ENCODE peak calls at places on chromosomes 12 and 14, in four cellular contexts. Z, V, I and T are unnamed samples.

GRCh38 chr12:57657744-57658143 is 24.7 kb upstream of the B4GALNT1 start:
- DNase-seq in Z (no peak), I (no peak), V (peak; percentile 5), T (no peak)

GRCh38 chr12:41310367-41310766 is 122.2 kb downstream of the PDZRN4 start:
- DNase-seq in I (no peak), V (no peak), Z (no peak), T (no peak)

GRCh38 chr12:62523619-62524018 is 57.0 kb downstream of the MON2 start:
- DNase-seq in Z (no peak), I (no peak), V (no peak), T (no peak)

GRCh38 chr12:109951751-109952150 is 44.4 kb downstream of the GIT2 start:
- DNase-seq in V (peak; percentile 98), Z (no peak), I (no peak), T (no peak)

GRCh38 chr14:103870891-103871595 is 23.7 kb upstream of the PPP1R13B start:
- DNase-seq in Z (no peak), V (no peak), I (no peak), T (no peak)

GRCh38 chr12:109949089-109949488 is 47.1 kb downstream of the GIT2 start:
- DNase-seq in I (no peak), V (peak; percentile 79), Z (no peak), T (no peak)

GRCh38 chr14:21227150-21227549 is 42.1 kb downstream of the HNRNPC start:
- DNase-seq in V (no peak), Z (no peak), I (no peak), T (no peak)

GRCh38 chr12:44457465-44457864 is 418.6 kb downstream of the NELL2 start:
- DNase-seq in I (no peak), Z (no peak), V (no peak), T (no peak)

GRCh38 chr12:57149309-57149900 is 2.0 kb upstream of the LRP1-AS start:
- DNase-seq in I (peak; percentile 90), Z (peak; percentile 88), V (peak; percentile 61), T (peak; percentile 90)

GRCh38 chr14:81406863-81407262 is 6.7 kb upstream of the STON2 start:
- DNase-seq in V (peak; percentile 1), I (peak; percentile 58), Z (no peak), T (no peak)

GRCh38 chr14:69648480-69649414 is 37.4 kb downstream of the SUSD6 start:
- DNase-seq in V (peak; percentile 93), I (no peak), Z (no peak), T (no peak)

GRCh38 chr14:61965030-61965745 is 203.0 kb downstream of the SNAPC1 start:
- DNase-seq in Z (no peak), I (no peak), V (peak; percentile 97), T (no peak)

GRCh38 chr14:68109132-68109531 is 289.6 kb downstream of the RAD51B start:
- DNase-seq in V (peak; percentile 49), I (no peak), Z (no peak), T (no peak)

GRCh38 chr14:68113328-68113930 is 293.9 kb downstream of the RAD51B start:
- DNase-seq in Z (no peak), V (no peak), I (no peak), T (no peak)

GRCh38 chr14:68110989-68111704 is 291.6 kb downstream of the RAD51B start:
- DNase-seq in I (no peak), Z (no peak), V (no peak), T (no peak)

GRCh38 chr14:68111733-68112270 is 292.2 kb downstream of the RAD51B start:
- DNase-seq in V (no peak), Z (no peak), I (no peak), T (no peak)

DNA sequence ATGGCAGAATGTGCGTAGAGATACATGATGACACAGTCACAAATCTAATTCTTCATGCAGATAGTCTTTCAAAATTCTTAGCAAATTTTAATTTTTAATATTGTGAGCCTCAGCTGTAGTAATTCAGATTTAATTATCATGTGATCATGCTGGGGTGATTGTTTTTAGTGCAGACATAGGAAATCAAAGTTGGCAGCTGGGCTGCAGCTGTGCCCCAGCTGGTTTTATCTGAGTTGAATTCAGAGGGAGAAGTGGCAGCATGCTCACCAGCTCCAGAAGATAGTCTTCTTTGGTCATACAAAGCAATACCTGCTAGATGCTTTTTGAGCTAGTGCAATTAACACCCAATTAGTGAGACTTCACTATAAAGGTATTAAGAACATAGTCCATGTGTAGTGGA is 292.9 kb downstream of the RAD51B start:
- DNase-seq in Z (no peak), I (no peak), V (no peak), T (no peak)
- H3K4me3 ChIP-seq in Z (no peak overlapping the region), I (no peak overlapping the region), V (no peak overlapping the region), T (no peak overlapping the region)

DNA sequence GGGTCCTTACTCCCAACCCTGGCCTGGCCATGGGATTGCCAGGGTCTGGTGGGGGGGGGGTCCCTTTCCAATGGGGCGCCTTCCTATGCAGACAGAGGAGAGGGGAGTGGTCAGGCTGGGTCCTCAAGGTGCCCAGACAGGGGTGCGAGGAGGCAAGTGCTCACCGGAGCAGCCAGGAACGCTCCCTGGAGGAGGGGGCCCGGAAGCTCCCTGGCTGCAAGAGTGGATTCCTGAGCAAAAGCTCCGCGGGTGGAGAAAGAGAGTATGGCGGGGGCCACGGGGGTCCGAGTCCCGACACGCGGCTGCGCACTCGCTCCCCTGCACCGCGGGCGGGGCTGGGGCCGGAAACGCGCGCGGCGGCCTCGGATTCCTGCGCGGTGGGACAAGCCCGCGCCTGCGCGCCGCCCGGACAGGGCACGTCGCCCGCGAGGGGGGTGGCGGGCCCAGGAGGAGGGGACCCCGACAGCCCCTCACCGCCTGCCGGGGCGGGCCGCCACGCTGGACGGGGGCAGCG is 27.7 kb upstream of the GPR132 start:
- DNase-seq in Z (no peak), I (no peak), V (peak; percentile 58), T (peak; percentile 81)
- H3K4me3 ChIP-seq in Z (peak overlapping the region; percentile 69), I (peak overlapping the region; percentile 82), V (peak overlapping the region; percentile 90), T (peak overlapping the region; percentile 66)

GRCh38 chr12:87074801-87075200 is 818.6 kb upstream of the MGAT4C start:
- DNase-seq in I (no peak), Z (no peak), V (peak; percentile 5), T (no peak)
- H3K4me3 ChIP-seq in I (no peak overlapping the region), Z (no peak overlapping the region), V (no peak overlapping the region), T (no peak overlapping the region)

GRCh38 chr12:93317227-93317626 is 60.5 kb upstream of the NUDT4 start:
- DNase-seq in V (no peak), Z (no peak), I (no peak), T (no peak)

GRCh38 chr12:93316623-93316971 is 61.1 kb upstream of the NUDT4 start:
- DNase-seq in I (no peak), V (no peak), Z (no peak), T (no peak)

GRCh38 chr12:93314177-93314497 is 63.6 kb upstream of the NUDT4 start:
- DNase-seq in V (no peak), I (no peak), Z (no peak), T (no peak)

GRCh38 chr12:93315907-93316622 is 61.7 kb upstream of the NUDT4 start:
- DNase-seq in Z (no peak), V (peak; percentile 31), I (no peak), T (no peak)

GRCh38 chr12:93315385-93315906 is 62.3 kb upstream of the NUDT4 start:
- DNase-seq in I (no peak), V (no peak), Z (no peak), T (no peak)
- H3K4me3 ChIP-seq in I (no peak overlapping the region), V (no peak overlapping the region), Z (no peak overlapping the region), T (no peak overlapping the region)

DNA sequence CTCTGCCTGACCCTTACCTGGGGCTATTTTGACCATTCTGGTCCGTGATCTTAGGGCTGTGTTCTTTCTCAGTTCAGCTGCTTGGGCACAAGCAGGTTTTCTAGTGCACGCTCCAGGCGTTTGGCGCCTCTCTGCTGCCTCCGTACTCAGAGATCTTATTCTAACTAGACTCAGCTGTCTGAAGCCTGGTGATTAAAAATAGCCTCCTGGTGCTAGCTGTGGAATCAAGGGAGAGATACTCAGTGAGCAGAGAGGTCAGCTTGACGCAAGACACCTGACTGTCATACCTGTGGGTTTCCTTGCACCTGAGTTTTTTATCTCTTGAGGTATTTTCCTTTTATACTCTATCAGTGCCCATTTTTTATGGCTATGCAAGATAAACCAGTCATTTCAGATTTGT is 144.8 kb downstream of the ETV6 start:
- DNase-seq in I (no peak), V (no peak), Z (no peak), T (no peak)
- H3K4me3 ChIP-seq in I (peak overlapping the region; percentile 28), V (no peak overlapping the region), Z (peak overlapping the region; percentile 14), T (peak overlapping the region; percentile 43)

GRCh38 chr12:53998174-53998899 is 1.6 kb upstream of the HOXC9 start:
- DNase-seq in V (no peak), I (no peak), Z (no peak), T (no peak)

GRCh38 chr12:53998900-53999236 is 1.1 kb upstream of the HOXC9 start:
- DNase-seq in I (no peak), V (no peak), Z (no peak), T (no peak)

GRCh38 chr12:53996188-53996885 is 3.6 kb upstream of the HOXC9 start:
- DNase-seq in V (no peak), I (no peak), Z (no peak), T (no peak)

GRCh38 chr12:53996886-53997217 is 3.1 kb upstream of the HOXC9 start:
- DNase-seq in Z (no peak), I (no peak), V (no peak), T (no peak)

DNA sequence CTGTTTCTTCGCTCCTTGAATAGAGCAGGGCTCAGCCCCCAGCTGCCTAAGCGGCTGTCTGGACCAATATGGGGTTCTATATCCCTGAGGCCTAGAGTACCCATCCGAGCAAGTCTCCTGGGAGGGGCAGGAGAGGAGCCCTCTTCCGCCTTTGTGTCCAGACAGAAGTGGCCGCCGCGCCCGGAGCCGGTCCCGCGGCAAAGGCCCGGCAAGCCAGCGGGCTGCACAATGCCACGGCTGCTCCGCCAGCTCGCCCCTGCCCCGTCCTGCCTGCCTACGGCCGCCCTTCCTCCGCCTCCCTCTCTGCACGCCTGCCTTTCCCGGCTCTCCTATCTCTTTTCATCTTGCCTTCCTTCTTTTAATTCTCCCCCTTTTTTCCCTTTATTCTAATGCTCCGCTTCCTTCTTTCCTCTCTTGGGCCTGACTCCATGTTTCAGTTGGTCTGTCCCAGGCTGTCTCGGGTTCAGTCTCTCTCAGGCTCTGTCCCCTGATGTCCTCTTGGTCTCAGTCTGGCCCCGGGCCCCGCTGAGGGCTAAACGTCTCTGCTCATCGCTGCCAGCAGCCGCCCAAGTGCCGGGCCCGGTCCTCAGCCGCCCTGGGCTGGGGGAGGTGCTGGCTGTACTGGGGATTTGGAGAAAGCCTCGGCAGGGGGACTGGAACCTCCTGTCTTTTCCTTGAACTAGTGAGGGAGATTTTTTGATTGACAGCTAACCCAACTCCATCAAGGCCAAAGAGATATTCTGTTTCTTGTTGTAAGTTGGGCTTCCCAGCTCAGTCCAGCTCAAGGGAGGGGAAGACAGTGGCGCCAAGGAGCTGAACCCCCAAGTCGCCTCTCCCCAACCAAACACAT is 2.4 kb upstream of the HOXC9 start:
- DNase-seq in I (no peak), Z (no peak), V (no peak), T (no peak)
- H3K4me3 ChIP-seq in I (peak overlapping the region; percentile 76), Z (no peak overlapping the region), V (no peak overlapping the region), T (no peak overlapping the region)